ENCODE peak calls at places on chromosome 2, in seven cellular contexts. F is NCI-H1436; X is stimulated activated CD4-positive, alpha-beta T cell treated with anti-CD3 and anti-CD28 coated beads, Interleukin-1b, Interleukin-23, amount 100 ng/mL, for 24 hours; H is NCI-H1694 treated with DMSO at 0.1 percent for 48 hours; B is H54; S is progenitor cell of endocrine pancreas; V is stimulated activated naive CD8-positive, alpha-beta T cell treated with anti-CD3 and anti-CD28 coated beads, Interleukin-15, amount 100 ng/mL, for 72 hours. D is an unnamed sample.

GRCh38 chr2:47984041-47984440 is 77.7 kb upstream of the FBXO11 start:
- DNase-seq in F (no peak), X (no peak), H (no peak), B (no peak), S (no peak), V (no peak), D (no peak)

GRCh38 chr2:206873426-206873825 is 65.9 kb upstream of the CPO start:
- DNase-seq in F (no peak), X (no peak), H (no peak), B (no peak), S (no peak), V (no peak), D (no peak)

GRCh38 chr2:8576525-8577157 is 105.2 kb upstream of the ID2 start:
- DNase-seq in F (no peak), X (no peak), H (no peak), B (no peak), S (no peak), V (peak), D (no peak)

GRCh38 chr2:162586311-162586710 is 242.4 kb downstream of the GCA start:
- DNase-seq in F (no peak), X (no peak), H (no peak), B (no peak), S (no peak), V (no peak), D (no peak)

GRCh38 chr2:1685957-1686783 is 58.1 kb downstream of the PXDN start:
- DNase-seq in F (no peak), X (no peak), H (no peak), B (peak), S (no peak), V (no peak), D (no peak)

GRCh38 chr2:170122883-170123547 is 54.9 kb upstream of the MYO3B start:
- DNase-seq in F (no peak), X (no peak), H (no peak), B (peak), S (no peak), V (no peak), D (peak)

GRCh38 chr2:233449071-233449901 is 95.0 kb downstream of the DGKD start:
- DNase-seq in F (no peak), X (no peak), H (no peak), B (no peak), S (peak), V (no peak), D (no peak)

GRCh38 chr2:207143474-207144190 is 22.1 kb downstream of the KLF7 start:
- DNase-seq in F (peak), X (no peak), H (peak), B (no peak), S (no peak), V (peak), D (no peak)

GRCh38 chr2:50722828-50723227 is 309.1 kb downstream of the NRXN1 start:
- DNase-seq in F (no peak), X (no peak), H (no peak), B (no peak), S (no peak), V (no peak), D (no peak)

GRCh38 chr2:176169711-176170110 is 12.6 kb downstream of the HOXD3 start:
- DNase-seq in F (no peak), X (no peak), H (no peak), B (no peak), S (no peak), V (no peak), D (no peak)

GRCh38 chr2:186058604-186059003 is 320.0 kb downstream of the FSIP2 start:
- DNase-seq in F (peak), X (no peak), H (no peak), B (no peak), S (no peak), V (no peak), D (no peak)

GRCh38 chr2:210086292-210086691 is 83.9 kb downstream of the RPE start:
- DNase-seq in F (no peak), X (no peak), H (no peak), B (no peak), S (no peak), V (no peak), D (no peak)

GRCh38 chr2:148560501-148560900 is 84.0 kb upstream of the EPC2 start:
- DNase-seq in F (no peak), X (no peak), H (no peak), B (no peak), S (no peak), V (no peak), D (no peak)

GRCh38 chr2:101874069-101874468 is 117.7 kb upstream of the IL1R2 start:
- DNase-seq in F (no peak), X (no peak), H (no peak), B (no peak), S (no peak), V (no peak), D (no peak)

GRCh38 chr2:18659891-18660290 is 70.5 kb upstream of the NT5C1B start:
- DNase-seq in F (no peak), X (no peak), H (no peak), B (no peak), S (no peak), V (no peak), D (no peak)

GRCh38 chr2:223995569-223995968 is 38.3 kb downstream of the MRPL44 start:
- DNase-seq in F (no peak), X (no peak), H (no peak), B (peak), S (no peak), V (peak), D (peak)

GRCh38 chr2:70712916-70713315 is 55.1 kb downstream of the ADD2 start:
- DNase-seq in F (no peak), X (no peak), H (no peak), B (no peak), S (no peak), V (no peak), D (no peak)

GRCh38 chr2:46411245-46411641 is 68.1 kb upstream of the TMEM247 start:
- DNase-seq in F (no peak), X (no peak), H (no peak), B (no peak), S (no peak), V (no peak), D (no peak)

GRCh38 chr2:83561592-83561991 is 897.5 kb downstream of the SUCLG1 start:
- DNase-seq in F (no peak), X (no peak), H (no peak), B (no peak), S (no peak), V (no peak), D (no peak)

GRCh38 chr2:219613671-219614070 is 13.8 kb upstream of the SLC4A3 start:
- DNase-seq in F (no peak), X (no peak), H (no peak), B (no peak), S (no peak), V (no peak), D (no peak)

GRCh38 chr2:235936493-235936892 is 231.7 kb downstream of the GBX2 start:
- DNase-seq in F (no peak), X (no peak), H (no peak), B (no peak), S (no peak), V (no peak), D (no peak)

D was measured in keratinocyte.